ENCODE peak calls at places on chromosomes 2 and 18, in nine cellular contexts. N, I, D, P, V, H, X, S and B are unnamed samples.

GRCh38 chr2:37764739-37765138 is 93.3 kb upstream of the CDC42EP3 start:
- DNase-seq in N (no peak), I (no peak), D (peak), P (no peak), V (no peak), H (no peak), X (no peak), S (no peak), B (no peak)

GRCh38 chr18:46916551-46917107 is 678 bp downstream of the PIAS2 start:
- DNase-seq in N (peak), I (peak), D (no peak), P (no peak), V (no peak), H (no peak), X (no peak), S (no peak), B (peak)

GRCh38 chr2:207148025-207148424 is 17.7 kb downstream of the KLF7 start:
- DNase-seq in N (no peak), I (peak), D (peak), P (no peak), V (no peak), H (no peak), X (no peak), S (no peak), B (no peak)

GRCh38 chr2:179524940-179525339 is 260.3 kb upstream of the SESTD1 start:
- DNase-seq in N (no peak), I (no peak), D (no peak), P (no peak), V (no peak), H (no peak), X (no peak), S (no peak), B (no peak)

GRCh38 chr2:9235388-9236344 is 29.1 kb downstream of the ASAP2 start:
- DNase-seq in N (no peak), I (peak), D (no peak), P (peak), V (peak), H (no peak), X (no peak), S (no peak), B (no peak)

GRCh38 chr2:196225213-196225612 is 53.8 kb upstream of the STK17B start:
- DNase-seq in N (no peak), I (peak), D (peak), P (no peak), V (no peak), H (no peak), X (no peak), S (no peak), B (no peak)

GRCh38 chr2:21754164-21754788 is 630.5 kb downstream of the TDRD15 start:
- DNase-seq in N (peak), I (no peak), D (no peak), P (no peak), V (peak), H (no peak), X (peak), S (no peak), B (no peak)

GRCh38 chr2:85865539-85866164 is 23.1 kb downstream of the ST3GAL5 start:
- DNase-seq in N (peak), I (no peak), D (no peak), P (no peak), V (no peak), H (no peak), X (no peak), S (no peak), B (peak)

GRCh38 chr18:79394438-79395307 is 1.1 kb upstream of the NFATC1 start:
- DNase-seq in N (no peak), I (peak), D (peak), P (no peak), V (peak), H (peak), X (peak), S (peak), B (peak)

GRCh38 chr2:206642075-206643025 is at the start of gene FAM237A:
- DNase-seq in N (peak), I (no peak), D (peak), P (no peak), V (peak), H (no peak), X (peak), S (peak), B (peak)

GRCh38 chr18:11089931-11090715 is 59.2 kb downstream of the PIEZO2 start:
- DNase-seq in N (no peak), I (no peak), D (no peak), P (no peak), V (no peak), H (no peak), X (no peak), S (no peak), B (no peak)

GRCh38 chr2:132977812-132978529 is 308.0 kb upstream of the LYPD1 start:
- DNase-seq in N (no peak), I (no peak), D (peak), P (no peak), V (no peak), H (no peak), X (no peak), S (no peak), B (no peak)

GRCh38 chr2:203623104-203623503 is 83.3 kb upstream of the CD28 start:
- DNase-seq in N (no peak), I (peak), D (peak), P (peak), V (no peak), H (no peak), X (no peak), S (peak), B (no peak)

GRCh38 chr18:39454866-39455265 is 1889.3 kb upstream of the CELF4 start:
- DNase-seq in N (no peak), I (no peak), D (no peak), P (no peak), V (no peak), H (no peak), X (no peak), S (no peak), B (no peak)

GRCh38 chr2:55425449-55425848 is 5.8 kb upstream of the CCDC88A start:
- DNase-seq in N (no peak), I (peak), D (peak), P (peak), V (peak), H (no peak), X (no peak), S (no peak), B (no peak)

GRCh38 chr2:28736034-28736433 is 15.6 kb upstream of the PPP1CB start:
- DNase-seq in N (no peak), I (no peak), D (peak), P (no peak), V (no peak), H (no peak), X (no peak), S (no peak), B (no peak)

GRCh38 chr2:36294290-36294689 is 61.3 kb upstream of the CRIM1 start:
- DNase-seq in N (peak), I (no peak), D (no peak), P (no peak), V (no peak), H (no peak), X (no peak), S (no peak), B (no peak)

GRCh38 chr2:20326163-20326780 is 24.4 kb downstream of the PUM2 start:
- DNase-seq in N (peak), I (peak), D (peak), P (no peak), V (peak), H (no peak), X (peak), S (peak), B (peak)

GRCh38 chr18:50142441-50143120 is 52.4 kb downstream of the MYO5B start:
- DNase-seq in N (peak), I (no peak), D (no peak), P (no peak), V (no peak), H (no peak), X (no peak), S (no peak), B (no peak)

GRCh38 chr18:58831610-58832009 is 33.1 kb upstream of the ZNF532 start:
- DNase-seq in N (no peak), I (peak), D (peak), P (no peak), V (no peak), H (no peak), X (no peak), S (no peak), B (no peak)

GRCh38 chr2:214169736-214170135 is 241.1 kb upstream of the VWC2L start:
- DNase-seq in N (no peak), I (peak), D (no peak), P (no peak), V (no peak), H (no peak), X (no peak), S (no peak), B (no peak)

GRCh38 chr2:239674981-239675855 is 274.4 kb upstream of the HDAC4 start:
- DNase-seq in N (no peak), I (no peak), D (no peak), P (no peak), V (no peak), H (no peak), X (no peak), S (no peak), B (no peak)

GRCh38 chr2:151051584-151052220 is 210.0 kb downstream of the RBM43 start:
- DNase-seq in N (peak), I (peak), D (peak), P (no peak), V (peak), H (no peak), X (peak), S (peak), B (peak)

GRCh38 chr2:158713523-158714138 is 81.5 kb upstream of the DAPL1 start:
- DNase-seq in N (no peak), I (no peak), D (peak), P (no peak), V (no peak), H (no peak), X (no peak), S (no peak), B (no peak)

GRCh38 chr2:241014224-241014623 is 15.8 kb downstream of the SNED1 start:
- DNase-seq in N (no peak), I (no peak), D (no peak), P (no peak), V (no peak), H (no peak), X (no peak), S (no peak), B (no peak)

DNA sequence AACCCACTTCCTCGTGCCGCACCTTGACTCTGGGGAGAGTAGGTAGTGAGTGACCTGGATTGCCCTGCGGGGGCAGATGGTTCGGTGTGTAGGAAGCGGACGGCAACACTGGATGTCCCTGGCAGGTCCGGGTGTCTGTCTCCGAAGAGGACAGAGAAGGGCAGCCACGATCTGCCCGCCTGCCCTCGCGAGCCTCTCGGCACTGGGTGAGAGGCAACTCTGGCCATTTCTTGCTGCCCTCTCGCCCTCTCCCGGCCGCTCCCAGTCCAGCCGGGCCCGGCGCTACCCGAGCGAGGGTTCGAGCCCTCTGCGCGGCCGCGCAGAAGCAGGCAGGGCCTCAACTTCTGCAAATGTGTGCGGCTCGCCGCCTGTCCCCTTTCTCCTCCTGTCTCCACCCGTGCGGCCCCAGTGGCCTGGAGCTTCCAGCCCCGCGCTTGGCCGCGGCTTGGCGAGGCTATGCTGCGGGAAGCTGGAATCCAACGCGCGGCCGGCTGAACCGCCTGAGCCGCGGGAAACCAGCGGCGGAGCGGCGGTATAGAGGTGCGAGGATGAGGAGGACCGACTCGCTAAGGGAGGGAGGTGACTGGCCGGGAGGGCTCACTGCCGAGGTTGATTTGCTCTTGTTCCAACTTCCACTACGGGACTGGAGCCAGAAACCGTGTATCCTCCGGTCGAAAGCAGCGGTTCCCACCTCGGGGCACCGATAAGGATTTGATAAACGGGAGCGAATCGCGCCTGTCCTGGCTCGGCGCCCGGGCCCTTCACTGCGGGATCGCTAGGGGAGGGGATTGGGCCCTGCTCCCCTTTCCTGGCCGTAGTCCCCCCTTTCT is 1.5 kb downstream of the EPAS1 start:
- DNase-seq in N (no peak), I (peak), D (peak), P (no peak), V (peak), H (no peak), X (peak), S (peak), B (peak)
- TF ChIP-seq CTCF in N (no peak), I (peak), D (peak), P (peak), V (no peak), H (peak), X (no peak), S (no peak), B (peak)

GRCh38 chr18:5894215-5894612 is 1.1 kb downstream of the TMEM200C start:
- DNase-seq in N (no peak), I (no peak), D (no peak), P (no peak), V (no peak), H (no peak), X (no peak), S (no peak), B (peak)

GRCh38 chr18:5891361-5892215 is 3.7 kb downstream of the TMEM200C start:
- DNase-seq in N (no peak), I (no peak), D (no peak), P (no peak), V (no peak), H (no peak), X (no peak), S (no peak), B (peak)

GRCh38 chr18:5892772-5893431 is 2.4 kb downstream of the TMEM200C start:
- DNase-seq in N (no peak), I (no peak), D (no peak), P (no peak), V (no peak), H (no peak), X (no peak), S (no peak), B (peak)

GRCh38 chr18:5890261-5890605 is 5.1 kb downstream of the TMEM200C start:
- DNase-seq in N (no peak), I (no peak), D (peak), P (no peak), V (no peak), H (no peak), X (no peak), S (no peak), B (no peak)

GRCh38 chr18:5890606-5891360 is 4.5 kb downstream of the TMEM200C start:
- DNase-seq in N (peak), I (no peak), D (peak), P (no peak), V (no peak), H (no peak), X (peak), S (peak), B (peak)
- TF ChIP-seq CTCF in N (peak), I (no peak), D (peak), P (no peak), V (no peak), H (peak), X (peak), S (peak), B (peak)

DNA sequence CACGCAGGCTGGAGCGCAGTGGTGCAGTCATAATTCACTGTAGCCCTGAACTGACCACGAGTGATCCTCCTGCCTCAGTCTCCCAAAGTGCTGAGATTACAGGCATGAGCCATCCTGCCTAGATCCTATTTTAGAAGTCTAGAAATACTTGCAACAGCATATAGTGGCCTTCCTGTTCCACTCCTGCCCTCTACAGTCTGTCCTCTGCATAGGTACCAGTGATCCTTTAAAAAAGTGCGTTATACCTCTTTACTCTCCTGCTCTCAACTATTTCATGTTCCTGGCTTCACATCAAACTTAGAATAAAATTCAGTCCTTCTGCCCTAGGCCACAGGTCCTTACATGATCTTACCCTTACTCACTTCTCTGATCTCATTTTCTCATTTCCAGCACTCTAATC is 6.0 kb downstream of the COMMD1 start:
- DNase-seq in N (no peak), I (no peak), D (no peak), P (no peak), V (no peak), H (no peak), X (no peak), S (no peak), B (no peak)
- TF ChIP-seq CTCF in N (peak), I (no peak), D (peak), P (no peak), V (no peak), H (no peak), X (peak), S (peak), B (no peak)

GRCh38 chr18:45687617-45688016 is 36.4 kb upstream of the SLC14A1 start:
- DNase-seq in N (peak), I (no peak), D (no peak), P (no peak), V (no peak), H (no peak), X (no peak), S (no peak), B (peak)

GRCh38 chr18:45686892-45687611 is 36.9 kb upstream of the SLC14A1 start:
- DNase-seq in N (peak), I (no peak), D (no peak), P (no peak), V (no peak), H (no peak), X (no peak), S (no peak), B (peak)

GRCh38 chr18:45688113-45688512 is 35.9 kb upstream of the SLC14A1 start:
- DNase-seq in N (no peak), I (no peak), D (no peak), P (no peak), V (no peak), H (no peak), X (no peak), S (no peak), B (no peak)

GRCh38 chr18:45689386-45689785 is 34.6 kb upstream of the SLC14A1 start:
- DNase-seq in N (no peak), I (no peak), D (no peak), P (no peak), V (no peak), H (no peak), X (no peak), S (no peak), B (no peak)

GRCh38 chr18:45688834-45689233 is 35.1 kb upstream of the SLC14A1 start:
- DNase-seq in N (peak), I (no peak), D (no peak), P (no peak), V (no peak), H (no peak), X (no peak), S (no peak), B (peak)
- TF ChIP-seq CTCF in N (no peak), I (no peak), D (no peak), P (no peak), V (no peak), H (no peak), X (no peak), S (no peak), B (no peak)

GRCh38 chr2:137659616-137660015 is 304.7 kb upstream of the HNMT start:
- DNase-seq in N (no peak), I (peak), D (peak), P (no peak), V (peak), H (no peak), X (no peak), S (no peak), B (no peak)
- TF ChIP-seq CTCF in N (no peak), I (peak), D (peak), P (peak), V (no peak), H (no peak), X (no peak), S (peak), B (no peak)